ENCODE peak calls at places on chromosomes 16 and 17, in six cellular contexts. C, N, E, U, S and I are unnamed samples.

GRCh38 chr16:27289669-27290068 is 21.1 kb upstream of the NSMCE1 start:
- DNase-seq in C (no peak), N (no peak), E (no peak), U (no peak), S (no peak), I (no peak)

GRCh38 chr16:24075929-24076716 is 180.0 kb upstream of the CACNG3 start:
- DNase-seq in C (peak), N (no peak), E (no peak), U (peak), S (peak), I (no peak)

GRCh38 chr16:51056331-51056730 is 94.7 kb downstream of the SALL1 start:
- DNase-seq in C (no peak), N (no peak), E (no peak), U (no peak), S (no peak), I (no peak)

GRCh38 chr16:69922200-69922599 is 28.9 kb upstream of the CLEC18A start:
- DNase-seq in C (no peak), N (no peak), E (no peak), U (no peak), S (no peak), I (no peak)

GRCh38 chr17:70523407-70523806 is 354.1 kb downstream of the KCNJ2 start:
- DNase-seq in C (no peak), N (no peak), E (no peak), U (no peak), S (no peak), I (no peak)

GRCh38 chr17:35804658-35805192 is 4.6 kb upstream of the TAF15 start:
- DNase-seq in C (peak), N (no peak), E (no peak), U (peak), S (no peak), I (peak)

GRCh38 chr16:77276686-77277085 is 77.5 kb downstream of the SYCE1L start:
- DNase-seq in C (no peak), N (no peak), E (no peak), U (no peak), S (no peak), I (no peak)

GRCh38 chr16:86038923-86039310 is 140.0 kb downstream of the IRF8 start:
- DNase-seq in C (no peak), N (no peak), E (no peak), U (no peak), S (no peak), I (no peak)

GRCh38 chr17:27778193-27778592 is 22.1 kb downstream of the NOS2 start:
- DNase-seq in C (no peak), N (no peak), E (no peak), U (peak), S (no peak), I (no peak)

GRCh38 chr16:16992986-16993783 is 477.6 kb downstream of the XYLT1 start:
- DNase-seq in C (peak), N (no peak), E (no peak), U (no peak), S (no peak), I (peak)

GRCh38 chr16:31108794-31109558 is 790 bp downstream of the BCKDK start:
- DNase-seq in C (no peak), N (no peak), E (no peak), U (no peak), S (no peak), I (no peak)

GRCh38 chr17:12627177-12627629 is 38.5 kb upstream of the MYOCD start:
- DNase-seq in C (no peak), N (no peak), E (no peak), U (peak), S (no peak), I (no peak)

GRCh38 chr16:50610331-50611262 is 62.4 kb downstream of the NKD1 start:
- DNase-seq in C (no peak), N (no peak), E (no peak), U (peak), S (no peak), I (no peak)

GRCh38 chr16:89345663-89346150 is 128.2 kb downstream of the ZNF778 start:
- DNase-seq in C (no peak), N (no peak), E (no peak), U (no peak), S (no peak), I (no peak)

GRCh38 chr17:6374761-6375312 is 60.1 kb downstream of the AIPL1 start:
- DNase-seq in C (no peak), N (no peak), E (no peak), U (peak), S (no peak), I (peak)

GRCh38 chr17:77585142-77585860 is 373.2 kb upstream of the TNRC6C start:
- DNase-seq in C (no peak), N (no peak), E (no peak), U (no peak), S (no peak), I (no peak)

GRCh38 chr17:38925263-38925995 is at the start of gene LASP1NB:
- DNase-seq in C (peak), N (peak), E (no peak), U (no peak), S (peak), I (peak)

GRCh38 chr16:11121909-11122692 is 133.9 kb downstream of the SOCS1 start:
- DNase-seq in C (no peak), N (no peak), E (no peak), U (no peak), S (no peak), I (no peak)

GRCh38 chr17:79082311-79083190 is 7.9 kb downstream of the ENGASE start:
- DNase-seq in C (peak), N (peak), E (peak), U (peak), S (no peak), I (peak)

GRCh38 chr16:1054660-1055556 is 17.6 kb upstream of the SSTR5 start:
- DNase-seq in C (peak), N (peak), E (peak), U (peak), S (no peak), I (peak)

GRCh38 chr16:85505794-85506339 is 107.3 kb upstream of the GSE1 start:
- DNase-seq in C (no peak), N (no peak), E (no peak), U (no peak), S (no peak), I (no peak)

GRCh38 chr17:35284955-35285354 is 42.1 kb downstream of the SLFN5 start:
- DNase-seq in C (no peak), N (no peak), E (no peak), U (no peak), S (no peak), I (no peak)

GRCh38 chr16:13795131-13795530 is 124.8 kb upstream of the ERCC4 start:
- DNase-seq in C (no peak), N (no peak), E (no peak), U (no peak), S (no peak), I (no peak)

GRCh38 chr17:35726609-35727460 is 4.6 kb upstream of the RASL10B start:
- DNase-seq in C (peak), N (peak), E (peak), U (no peak), S (no peak), I (peak)

GRCh38 chr17:8223356-8224063 is 13.1 kb upstream of the AURKB start:
- DNase-seq in C (peak), N (peak), E (peak), U (peak), S (peak), I (peak)

GRCh38 chr16:83878838-83879237 is 20.1 kb upstream of the MLYCD start:
- DNase-seq in C (peak), N (no peak), E (no peak), U (peak), S (no peak), I (no peak)

GRCh38 chr16:86142801-86143236 is 243.9 kb downstream of the IRF8 start:
- DNase-seq in C (no peak), N (no peak), E (no peak), U (no peak), S (no peak), I (no peak)

GRCh38 chr17:73960469-73960868 is 243.0 kb upstream of the RPL38 start:
- DNase-seq in C (no peak), N (no peak), E (no peak), U (no peak), S (no peak), I (no peak)

GRCh38 chr16:16994831-16995230 is 475.9 kb downstream of the XYLT1 start:
- DNase-seq in C (no peak), N (no peak), E (no peak), U (no peak), S (no peak), I (no peak)

GRCh38 chr17:37168731-37169353 is 206.9 kb upstream of the C17orf78 start:
- DNase-seq in C (no peak), N (no peak), E (no peak), U (no peak), S (no peak), I (no peak)

GRCh38 chr17:77038860-77039555 is 101.8 kb upstream of the SEC14L1 start:
- DNase-seq in C (no peak), N (no peak), E (no peak), U (no peak), S (no peak), I (no peak)

GRCh38 chr17:76139801-76140660 is 1.0 kb downstream of the FOXJ1 start:
- DNase-seq in C (no peak), N (no peak), E (peak), U (no peak), S (no peak), I (no peak)

GRCh38 chr16:8627456-8627855 is 6.0 kb downstream of the METTL22 start:
- DNase-seq in C (no peak), N (no peak), E (no peak), U (no peak), S (no peak), I (no peak)

GRCh38 chr17:32917842-32918241 is 10.1 kb upstream of the TMEM98 start:
- DNase-seq in C (no peak), N (no peak), E (no peak), U (no peak), S (no peak), I (no peak)

GRCh38 chr16:48963306-48963705 is 318.3 kb downstream of the CBLN1 start:
- DNase-seq in C (no peak), N (no peak), E (no peak), U (no peak), S (no peak), I (no peak)

GRCh38 chr16:89337965-89338364 is 120.5 kb downstream of the ZNF778 start:
- DNase-seq in C (no peak), N (no peak), E (peak), U (no peak), S (no peak), I (no peak)

GRCh38 chr17:62048262-62048661 is 16.8 kb downstream of the MED13 start:
- DNase-seq in C (no peak), N (no peak), E (no peak), U (no peak), S (no peak), I (no peak)

GRCh38 chr17:20010099-20010863 is 1.1 kb downstream of the SPECC1 start:
- DNase-seq in C (no peak), N (peak), E (no peak), U (peak), S (peak), I (no peak)

GRCh38 chr17:20008242-20009051 is 712 bp upstream of the SPECC1 start:
- DNase-seq in C (no peak), N (peak), E (peak), U (peak), S (no peak), I (peak)

GRCh38 chr17:20009052-20009301 is 182 bp upstream of the SPECC1 start:
- DNase-seq in C (no peak), N (no peak), E (no peak), U (no peak), S (no peak), I (no peak)

GRCh38 chr17:20010886-20011402 is 1.8 kb downstream of the SPECC1 start:
- DNase-seq in C (no peak), N (no peak), E (no peak), U (no peak), S (no peak), I (no peak)

GRCh38 chr17:20009302-20010098 is at the start of gene SPECC1:
- DNase-seq in C (peak), N (peak), E (peak), U (peak), S (peak), I (peak)
- TF ChIP-seq CTCF in C (peak), N (peak), E (peak), U (no peak), S (peak), I (peak)

GRCh38 chr17:9517396-9517795 is 58.2 kb downstream of the STX8 start:
- DNase-seq in C (no peak), N (no peak), E (no peak), U (no peak), S (no peak), I (no peak)
- TF ChIP-seq CTCF in C (no peak), N (no peak), E (no peak), U (no peak), S (no peak), I (no peak)

GRCh38 chr17:4582691-4583090 is 1.6 kb upstream of the SMTNL2 start:
- DNase-seq in C (no peak), N (no peak), E (no peak), U (no peak), S (no peak), I (no peak)

GRCh38 chr17:4584125-4584834 is at the start of gene SMTNL2:
- DNase-seq in C (no peak), N (peak), E (no peak), U (no peak), S (no peak), I (peak)

GRCh38 chr17:4584835-4585187 is 482 bp downstream of the SMTNL2 start:
- DNase-seq in C (no peak), N (no peak), E (no peak), U (no peak), S (no peak), I (no peak)

GRCh38 chr17:4583206-4583605 is 1.1 kb upstream of the SMTNL2 start:
- DNase-seq in C (no peak), N (no peak), E (no peak), U (no peak), S (no peak), I (no peak)

GRCh38 chr17:4583796-4584124 is 569 bp upstream of the SMTNL2 start:
- DNase-seq in C (peak), N (no peak), E (no peak), U (no peak), S (no peak), I (peak)
- TF ChIP-seq CTCF in C (peak), N (peak), E (no peak), U (peak), S (no peak), I (peak)

DNA sequence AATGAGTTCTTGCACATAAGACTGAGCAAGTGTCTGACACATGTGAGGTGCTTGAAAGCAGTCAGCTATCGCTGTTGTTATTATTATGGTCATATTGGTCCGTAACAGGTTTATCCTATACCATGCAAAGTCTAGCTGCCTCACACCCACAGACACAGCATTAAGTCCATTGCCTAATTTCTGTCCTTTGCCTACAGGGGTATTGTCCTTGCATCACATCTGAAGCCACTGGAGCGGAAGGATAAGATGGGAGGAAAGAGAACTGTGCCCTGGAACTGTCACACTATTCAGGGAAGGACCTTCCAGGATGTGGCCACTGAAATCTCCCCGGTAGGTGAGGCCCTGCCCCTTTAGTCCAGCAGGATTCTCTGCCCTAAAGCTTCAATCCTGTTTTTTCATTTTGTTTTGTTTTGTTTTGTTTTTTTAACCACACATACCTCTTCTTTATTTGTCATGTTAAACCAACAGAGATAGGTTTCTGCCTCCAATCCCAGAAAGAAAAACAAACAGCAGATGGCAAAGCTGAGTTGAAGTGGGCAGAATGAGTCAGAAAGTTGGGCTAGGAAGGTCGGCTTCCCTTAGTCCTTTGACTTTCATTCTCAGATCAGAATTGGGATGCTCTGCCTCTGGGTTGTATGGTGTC is 2.2 kb upstream of the EFTUD2 start:
- DNase-seq in C (no peak), N (no peak), E (no peak), U (no peak), S (no peak), I (no peak)
- TF ChIP-seq CTCF in C (peak), N (no peak), E (no peak), U (no peak), S (no peak), I (no peak)

GRCh38 chr17:65561394-65562205 is at the start of gene AXIN2:
- DNase-seq in C (peak), N (peak), E (peak), U (peak), S (peak), I (peak)
- TF ChIP-seq CTCF in C (peak), N (no peak), E (no peak), U (no peak), S (no peak), I (no peak)

GRCh38 chr16:81405702-81406113 is 38.9 kb upstream of the CMIP start:
- DNase-seq in C (no peak), N (no peak), E (no peak), U (peak), S (no peak), I (no peak)
- TF ChIP-seq CTCF in C (no peak), N (no peak), E (no peak), U (peak), S (no peak), I (no peak)

GRCh38 chr17:57963149-57963511 is 7.9 kb upstream of the CUEDC1 start:
- DNase-seq in C (no peak), N (no peak), E (no peak), U (no peak), S (no peak), I (no peak)

GRCh38 chr17:57968456-57968855 is 13.2 kb upstream of the CUEDC1 start:
- DNase-seq in C (no peak), N (no peak), E (no peak), U (no peak), S (no peak), I (no peak)

GRCh38 chr17:57966246-57966645 is 11.0 kb upstream of the CUEDC1 start:
- DNase-seq in C (no peak), N (no peak), E (no peak), U (no peak), S (no peak), I (no peak)

GRCh38 chr17:57965521-57966160 is 10.4 kb upstream of the CUEDC1 start:
- DNase-seq in C (no peak), N (no peak), E (no peak), U (no peak), S (no peak), I (no peak)

GRCh38 chr17:57966875-57967274 is 11.7 kb upstream of the CUEDC1 start:
- DNase-seq in C (no peak), N (no peak), E (no peak), U (no peak), S (no peak), I (no peak)
- TF ChIP-seq CTCF in C (no peak), N (no peak), E (no peak), U (no peak), S (no peak), I (no peak)

GRCh38 chr17:83076930-83077329 is 2.5 kb upstream of the METRNL start:
- DNase-seq in C (no peak), N (no peak), E (no peak), U (no peak), S (no peak), I (no peak)
- TF ChIP-seq CTCF in C (peak), N (no peak), E (no peak), U (no peak), S (no peak), I (no peak)